ENCODE peak calls at places on chromosomes 12 and 14, in six cellular contexts. P is esophagus squamous epithelium, F is NB4, Q is MCF 10A, K is cardiac fibroblast, J is heart right ventricle. D is an unnamed sample.

GRCh38 chr14:101559624-101560533 is 1.4 kb upstream of the DIO3 start:
- DNase-seq in F (no peak), K (peak), J (no peak), P (no peak), Q (no peak), D (no peak)

GRCh38 chr14:101709962-101710891 is 51.3 kb upstream of the PPP2R5C start:
- DNase-seq in Q (no peak), F (no peak), P (no peak), K (no peak), J (no peak), D (no peak)

GRCh38 chr12:52615208-52615868 is 3.0 kb downstream of the KRT73 start:
- DNase-seq in J (no peak), K (peak), F (peak), P (no peak), Q (no peak), D (no peak)

GRCh38 chr14:103110681-103111296 is 12.5 kb upstream of the TNFAIP2 start:
- DNase-seq in J (no peak), K (no peak), F (no peak), P (no peak), Q (no peak), D (no peak)

GRCh38 chr14:88098128-88098527 is 93.2 kb downstream of the GPR65 start:
- DNase-seq in Q (no peak), K (no peak), J (no peak), F (no peak), P (no peak), D (no peak)

GRCh38 chr14:20679907-20680306 is 4.5 kb upstream of the RNASE4 start:
- DNase-seq in F (peak), J (no peak), P (no peak), Q (peak), K (peak), D (no peak)

GRCh38 chr12:25377475-25378179 is 126.9 kb upstream of the KRAS start:
- DNase-seq in F (peak), Q (peak), J (no peak), P (no peak), K (peak), D (no peak)

GRCh38 chr12:105175397-105175990 is 60.5 kb downstream of the APPL2 start:
- DNase-seq in P (no peak), K (no peak), F (no peak), J (no peak), Q (no peak), D (no peak)

GRCh38 chr12:109264095-109264942 is 44.8 kb downstream of the FOXN4 start:
- DNase-seq in K (peak), F (peak), J (peak), Q (peak), P (no peak), D (no peak)

GRCh38 chr14:67285876-67286452 is 44.7 kb downstream of the PALS1 start:
- DNase-seq in K (peak), Q (peak), J (no peak), P (no peak), F (peak), D (no peak)

GRCh38 chr12:117159674-117160073 is 30.6 kb downstream of the FBXO21 start:
- DNase-seq in J (no peak), Q (no peak), K (no peak), P (no peak), F (no peak), D (no peak)

GRCh38 chr14:61640158-61640833 is 55.0 kb upstream of the HIF1A start:
- DNase-seq in Q (no peak), K (no peak), J (peak), P (no peak), F (no peak), D (no peak)

GRCh38 chr12:53995311-53996187 is 4.4 kb upstream of the HOXC9 start:
- DNase-seq in F (peak), J (no peak), P (no peak), K (no peak), Q (no peak), D (no peak)

GRCh38 chr12:72141381-72141780 is 130.8 kb upstream of the TRHDE start:
- DNase-seq in K (peak), Q (peak), P (no peak), J (no peak), F (peak), D (no peak)

GRCh38 chr14:68501621-68502052 is 291.2 kb downstream of the ZFP36L1 start:
- DNase-seq in P (no peak), K (no peak), F (no peak), J (peak), Q (no peak), D (no peak)

GRCh38 chr14:63659726-63660125 is 18.1 kb upstream of the WDR89 start:
- DNase-seq in K (no peak), J (no peak), F (no peak), P (no peak), Q (no peak), D (no peak)

GRCh38 chr12:23464241-23464812 is 485.1 kb downstream of the SOX5 start:
- DNase-seq in F (no peak), Q (no peak), P (no peak), J (no peak), K (no peak), D (no peak)

GRCh38 chr12:94666158-94666557 is 15.8 kb upstream of the TMCC3 start:
- DNase-seq in P (no peak), K (no peak), J (no peak), F (no peak), Q (no peak), D (no peak)

GRCh38 chr14:62796431-62796830 is 248.8 kb downstream of the KCNH5 start:
- DNase-seq in J (no peak), P (no peak), F (no peak), Q (peak), K (no peak), D (no peak)

GRCh38 chr12:104424955-104425354 is 31.8 kb upstream of the CHST11 start:
- DNase-seq in K (no peak), F (no peak), J (no peak), P (no peak), Q (no peak), D (no peak)

GRCh38 chr12:114673169-114673833 is 10.7 kb downstream of the TBX3 start:
- DNase-seq in Q (no peak), F (no peak), J (no peak), P (no peak), K (peak), D (no peak)

GRCh38 chr12:55619352-55620138 is 17.1 kb upstream of the OR10P1 start:
- DNase-seq in F (peak), Q (peak), K (peak), J (peak), P (no peak), D (no peak)

GRCh38 chr14:67137744-67138371 is 51.4 kb upstream of the GARIN2 start:
- DNase-seq in K (peak), F (peak), Q (peak), P (no peak), J (no peak), D (no peak)

GRCh38 chr12:50506753-50507473 is 2.1 kb downstream of the DIP2B start:
- DNase-seq in K (no peak), Q (no peak), P (no peak), F (no peak), J (no peak), D (no peak)

GRCh38 chr14:65946494-65946893 is 534.0 kb downstream of the FUT8 start:
- DNase-seq in Q (no peak), F (no peak), K (no peak), P (no peak), J (no peak), D (no peak)

GRCh38 chr14:35534130-35534883 is at the start of gene INSM2:
- DNase-seq in J (no peak), P (no peak), F (no peak), K (no peak), Q (peak), D (no peak)
- TF ChIP-seq CTCF in J (no peak), P (no peak), F (no peak), K (no peak), Q (no peak), D (no peak)

DNA sequence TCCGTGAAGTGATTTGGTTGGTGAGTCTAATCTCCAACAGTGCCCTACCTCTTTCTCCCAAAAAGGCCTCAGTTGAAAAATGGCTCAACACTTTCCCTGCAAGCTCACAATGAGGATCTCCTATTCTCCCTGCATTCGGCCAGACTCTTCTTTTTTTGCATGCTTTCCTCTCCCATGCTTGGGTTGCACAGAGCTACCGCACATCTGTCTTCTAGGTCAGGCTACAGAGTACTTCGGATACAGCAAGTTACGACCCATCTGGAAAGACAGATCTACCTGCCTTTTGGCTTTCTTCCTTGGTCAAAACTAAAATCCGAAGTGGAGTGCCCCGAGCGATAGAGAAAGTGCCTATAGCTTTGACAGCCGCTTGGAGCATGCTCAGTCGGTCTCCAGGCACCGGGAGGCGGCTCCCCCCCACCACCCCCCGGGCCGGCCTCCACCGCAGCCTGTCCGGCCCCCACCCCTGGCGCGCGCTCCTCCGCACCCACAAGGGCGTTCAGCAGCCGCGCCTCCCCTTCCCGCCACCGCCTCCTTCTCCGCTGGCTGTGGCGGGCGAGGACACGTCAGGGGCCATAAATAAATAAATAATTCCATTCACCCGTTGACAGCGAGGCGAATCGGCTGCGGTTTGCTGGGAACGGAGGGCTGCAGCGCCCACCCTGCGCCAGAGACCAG is at the start of gene SLC16A7:
- DNase-seq in K (peak), J (peak), P (peak), Q (peak), F (peak), D (peak)
- TF ChIP-seq CTCF in K (no peak), J (no peak), P (no peak), Q (no peak), F (no peak), D (no peak)

DNA sequence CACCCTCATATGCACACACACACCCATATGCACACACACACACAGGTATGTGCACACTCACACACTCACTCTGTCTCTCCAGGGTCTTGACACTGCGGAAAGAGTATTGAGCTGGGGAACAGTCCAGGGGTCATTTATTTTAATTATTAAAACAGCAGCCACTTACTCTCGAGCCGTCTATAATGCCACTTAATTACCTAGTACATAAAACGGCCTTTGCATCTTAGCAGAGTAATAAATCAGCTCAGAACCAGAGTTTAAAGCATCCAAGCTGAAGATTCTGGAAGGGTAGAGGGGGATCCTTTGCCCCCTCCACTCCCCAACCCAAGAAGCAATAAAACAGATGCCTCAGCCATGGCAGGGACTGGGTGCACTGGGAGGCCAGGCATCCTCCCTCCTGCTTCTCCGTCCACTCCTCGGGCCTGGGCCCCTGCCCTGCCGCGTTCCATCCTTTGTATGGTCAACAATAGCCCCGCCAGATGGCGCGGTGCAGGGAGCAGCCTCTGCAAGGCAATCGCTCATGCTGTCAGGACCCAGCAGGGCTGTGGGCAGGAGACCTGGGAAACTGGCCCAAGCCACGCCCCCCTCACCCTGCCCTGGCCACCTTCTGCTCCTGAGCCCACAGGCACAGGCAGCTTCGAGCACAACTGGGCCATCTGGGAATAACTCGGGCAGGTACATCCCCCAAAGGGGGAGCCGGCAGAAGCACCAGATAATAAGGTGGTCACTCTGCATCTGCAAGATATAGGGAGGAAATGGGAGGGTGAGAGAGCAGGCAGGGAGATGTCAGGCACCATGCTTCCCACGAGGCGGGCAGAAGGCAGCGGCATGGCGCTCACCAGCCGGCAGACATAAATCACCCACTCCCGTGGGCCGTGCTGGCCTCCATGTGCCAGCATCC is 40.9 kb downstream of the CCDC85C start:
- DNase-seq in K (peak), Q (peak), P (no peak), J (peak), F (no peak), D (no peak)
- TF ChIP-seq CTCF in K (peak), Q (peak), P (no peak), J (no peak), F (no peak), D (no peak)

GRCh38 chr12:91370086-91370868 is 187.7 kb upstream of the DCN start:
- DNase-seq in F (peak), P (no peak), Q (no peak), K (no peak), J (no peak), D (no peak)

GRCh38 chr12:91361864-91362263 is 179.2 kb upstream of the DCN start:
- DNase-seq in Q (peak), K (peak), F (peak), J (no peak), P (no peak), D (no peak)

GRCh38 chr12:91364591-91365184 is 182.1 kb upstream of the DCN start:
- DNase-seq in K (no peak), Q (no peak), J (no peak), F (no peak), P (no peak), D (no peak)

GRCh38 chr12:91373086-91373485 is 190.5 kb upstream of the DCN start:
- DNase-seq in Q (no peak), P (no peak), F (no peak), J (no peak), K (no peak), D (no peak)

DNA sequence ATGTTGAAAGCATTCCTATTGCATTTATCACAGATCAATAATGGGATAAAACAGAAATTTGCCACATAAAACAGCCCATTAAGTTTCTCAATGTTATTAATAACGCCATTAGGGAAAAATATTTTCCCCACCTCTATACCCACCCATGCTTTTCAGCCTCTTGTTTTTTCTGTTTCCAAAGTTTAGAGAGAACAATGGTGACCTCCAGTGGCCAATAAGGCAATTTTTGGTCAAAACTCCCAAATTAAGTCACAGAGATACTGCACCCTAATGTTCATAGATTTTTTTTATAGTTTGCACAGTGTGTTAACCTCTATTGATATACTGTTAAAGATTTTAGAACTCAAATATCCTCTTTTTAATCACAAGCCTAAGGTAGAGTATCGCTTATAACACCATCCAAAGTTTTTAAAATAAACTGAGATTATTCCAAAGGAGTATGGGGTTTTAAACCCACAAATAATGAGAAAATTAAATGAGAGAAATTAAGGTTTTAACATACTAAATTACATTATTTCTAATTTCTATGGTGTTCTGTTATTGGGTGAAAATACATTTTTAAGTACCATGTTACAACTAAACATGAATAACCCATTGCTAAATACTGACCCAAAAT is 184.7 kb upstream of the DCN start:
- DNase-seq in J (no peak), P (no peak), K (peak), Q (peak), F (peak), D (no peak)
- TF ChIP-seq CTCF in J (no peak), P (peak), K (peak), Q (peak), F (peak), D (peak)

DNA sequence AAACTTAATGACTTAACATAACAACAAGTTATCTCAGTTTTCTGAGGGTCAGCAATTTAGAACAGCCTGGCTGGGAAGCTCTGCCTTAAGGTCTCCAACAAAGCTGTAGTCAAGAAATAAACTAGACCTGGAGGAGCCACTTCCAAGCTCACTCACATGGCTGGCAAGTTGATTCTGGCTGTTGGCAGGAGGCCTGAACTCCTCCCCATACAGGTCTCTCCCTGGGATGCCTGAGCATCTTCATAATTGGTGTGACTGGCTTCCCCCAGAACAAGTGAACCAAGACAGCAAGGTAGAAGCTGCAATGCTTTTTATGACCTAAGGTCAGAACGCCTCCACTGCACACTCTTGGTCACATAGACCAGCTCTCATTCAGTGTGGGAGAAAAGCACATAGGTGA is 128.3 kb downstream of the SAMD4A start:
- DNase-seq in K (no peak), F (no peak), J (no peak), Q (no peak), P (no peak), D (no peak)
- TF ChIP-seq CTCF in K (no peak), F (no peak), J (no peak), Q (no peak), P (no peak), D (no peak)

DNA sequence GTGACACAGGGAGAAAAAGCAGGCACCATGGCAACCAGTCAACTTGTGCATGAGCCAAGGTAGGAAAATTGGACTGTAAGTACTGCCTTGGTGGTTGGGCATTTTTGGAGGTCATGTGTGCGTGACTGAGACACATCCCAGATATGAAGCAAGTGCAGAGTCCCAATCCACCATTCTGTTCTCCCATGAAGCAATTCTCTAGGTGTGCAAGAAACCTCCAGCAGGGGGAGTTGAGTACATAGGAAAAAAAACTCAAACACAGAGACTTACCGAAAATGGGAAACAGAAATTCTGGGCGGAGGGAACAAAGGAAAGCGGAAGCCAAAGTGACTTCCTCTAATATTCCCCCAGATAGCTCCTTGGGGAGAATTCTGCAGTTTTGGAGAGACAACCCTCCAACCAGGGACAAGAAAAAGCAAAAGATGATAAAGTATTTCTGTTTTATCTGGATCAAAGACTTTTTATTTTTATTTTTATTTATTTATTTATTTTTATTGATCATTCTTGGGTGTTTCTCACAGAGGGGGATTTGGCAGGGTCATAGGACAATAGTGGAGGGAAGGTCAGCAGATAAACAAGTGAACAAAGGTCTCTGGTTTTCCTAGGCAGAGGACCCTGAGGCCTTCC is 76.9 kb downstream of the APOBEC1 start:
- DNase-seq in P (no peak), K (peak), F (peak), Q (peak), J (peak), D (peak)
- TF ChIP-seq CTCF in P (peak), K (peak), F (peak), Q (peak), J (peak), D (peak)

DNA sequence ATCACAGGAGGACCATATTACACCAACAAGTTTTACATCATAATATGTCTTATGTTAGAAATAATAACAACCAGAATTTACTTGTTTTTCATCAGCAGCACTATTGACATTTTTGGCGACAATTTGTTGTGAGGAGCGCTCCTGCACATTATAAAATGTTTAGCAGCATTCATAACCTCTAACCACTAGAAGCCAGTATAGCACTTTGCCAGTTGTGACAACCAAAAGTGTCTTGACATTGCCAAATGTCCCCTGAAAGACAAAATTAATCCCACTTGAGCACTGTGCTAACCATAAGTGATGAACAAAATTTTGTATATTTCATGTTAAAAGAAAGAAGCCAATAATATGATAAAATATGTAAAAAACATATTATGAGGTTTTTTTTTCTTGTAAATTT is 356.9 kb upstream of the LMO3 start:
- DNase-seq in Q (no peak), J (no peak), F (no peak), K (no peak), P (no peak), D (no peak)
- TF ChIP-seq CTCF in Q (no peak), J (no peak), F (no peak), K (no peak), P (no peak), D (no peak)

D was measured in CD14-positive monocyte.